ENCODE peak calls at places on chromosomes 7 and 10, in ten cellular contexts. One of them, this sample, is unnamed.
A peak's percentile ranks its signal among the peaks of the same experiment; 100 is the strongest.

GRCh38 chr10:110129490-110129889 is 77.9 kb upstream of the MXI1 start:
- DNase-seq in NT2/D1: no peak
- DNase-seq in pancreas: no peak
- DNase-seq in HepG2: no peak
- DNase-seq in heart left ventricle: no peak
- DNase-seq in transverse colon: no peak
- DNase-seq in breast epithelium: no peak
- DNase-seq in ovary: no peak
- DNase-seq in cardiac muscle cell: no peak
- DNase-seq in IMR-90: no peak
- DNase-seq in this sample: no peak

GRCh38 chr10:119301397-119301796 is 94.0 kb downstream of the GRK5 start:
- DNase-seq in NT2/D1: no peak
- DNase-seq in pancreas: no peak
- DNase-seq in HepG2: no peak
- DNase-seq in heart left ventricle: no peak
- DNase-seq in transverse colon: peak; percentile 40
- DNase-seq in breast epithelium: no peak
- DNase-seq in ovary: no peak
- DNase-seq in cardiac muscle cell: no peak
- DNase-seq in IMR-90: peak; percentile 24
- DNase-seq in this sample: no peak

GRCh38 chr10:127576751-127577161 is 27.6 kb downstream of the NPS start:
- DNase-seq in NT2/D1: no peak
- DNase-seq in pancreas: no peak
- DNase-seq in HepG2: no peak
- DNase-seq in heart left ventricle: no peak
- DNase-seq in transverse colon: no peak
- DNase-seq in breast epithelium: no peak
- DNase-seq in ovary: no peak
- DNase-seq in cardiac muscle cell: no peak
- DNase-seq in IMR-90: no peak
- DNase-seq in this sample: no peak

GRCh38 chr7:70432567-70433001 is 699.4 kb upstream of the GALNT17 start:
- DNase-seq in NT2/D1: no peak
- DNase-seq in pancreas: no peak
- DNase-seq in HepG2: no peak
- DNase-seq in heart left ventricle: no peak
- DNase-seq in transverse colon: no peak
- DNase-seq in breast epithelium: no peak
- DNase-seq in ovary: no peak
- DNase-seq in cardiac muscle cell: no peak
- DNase-seq in IMR-90: no peak
- DNase-seq in this sample: no peak

GRCh38 chr10:73907841-73908517 is 3.0 kb upstream of the PLAU start:
- DNase-seq in NT2/D1: no peak
- DNase-seq in pancreas: no peak
- DNase-seq in HepG2: no peak
- DNase-seq in heart left ventricle: peak; percentile 76
- DNase-seq in transverse colon: peak; percentile 22
- DNase-seq in breast epithelium: no peak
- DNase-seq in ovary: no peak
- DNase-seq in cardiac muscle cell: no peak
- DNase-seq in IMR-90: peak; percentile 61
- DNase-seq in this sample: no peak

GRCh38 chr7:133863362-133864061 is 263.6 kb upstream of the LRGUK start:
- DNase-seq in NT2/D1: no peak
- DNase-seq in pancreas: no peak
- DNase-seq in HepG2: peak; percentile 75
- DNase-seq in heart left ventricle: no peak
- DNase-seq in transverse colon: no peak
- DNase-seq in breast epithelium: no peak
- DNase-seq in ovary: no peak
- DNase-seq in cardiac muscle cell: no peak
- DNase-seq in IMR-90: no peak
- DNase-seq in this sample: peak; percentile 10

GRCh38 chr10:79248341-79248931 is 98.8 kb upstream of the PPIF start:
- DNase-seq in NT2/D1: no peak
- DNase-seq in pancreas: no peak
- DNase-seq in HepG2: no peak
- DNase-seq in heart left ventricle: peak; percentile 68
- DNase-seq in transverse colon: peak; percentile 79
- DNase-seq in breast epithelium: no peak
- DNase-seq in ovary: no peak
- DNase-seq in cardiac muscle cell: no peak
- DNase-seq in IMR-90: no peak
- DNase-seq in this sample: no peak

GRCh38 chr10:105585753-105586152 is 944.7 kb downstream of the SORCS3 start:
- DNase-seq in NT2/D1: no peak
- DNase-seq in pancreas: no peak
- DNase-seq in HepG2: peak; percentile 29
- DNase-seq in heart left ventricle: no peak
- DNase-seq in transverse colon: no peak
- DNase-seq in breast epithelium: no peak
- DNase-seq in ovary: no peak
- DNase-seq in cardiac muscle cell: no peak
- DNase-seq in IMR-90: peak; percentile 82
- DNase-seq in this sample: no peak

GRCh38 chr10:70602665-70603438 is at the start of gene PRF1:
- DNase-seq in NT2/D1: no peak
- DNase-seq in pancreas: no peak
- DNase-seq in HepG2: peak; percentile 12
- DNase-seq in heart left ventricle: no peak
- DNase-seq in transverse colon: peak; percentile 62
- DNase-seq in breast epithelium: no peak
- DNase-seq in ovary: no peak
- DNase-seq in cardiac muscle cell: no peak
- DNase-seq in IMR-90: no peak
- DNase-seq in this sample: peak; percentile 69

GRCh38 chr10:27744478-27745379 is 890 bp downstream of the MKX start:
- DNase-seq in NT2/D1: no peak
- DNase-seq in pancreas: peak; percentile 21
- DNase-seq in HepG2: no peak
- DNase-seq in heart left ventricle: peak; percentile 25
- DNase-seq in transverse colon: peak; percentile 33
- DNase-seq in breast epithelium: no peak
- DNase-seq in ovary: peak; percentile 67
- DNase-seq in cardiac muscle cell: peak; percentile 77
- DNase-seq in IMR-90: peak; percentile 26
- DNase-seq in this sample: peak; percentile 17

GRCh38 chr10:31760674-31761081 is 168.0 kb downstream of the ARHGAP12 start:
- DNase-seq in NT2/D1: no peak
- DNase-seq in pancreas: no peak
- DNase-seq in HepG2: no peak
- DNase-seq in heart left ventricle: no peak
- DNase-seq in transverse colon: no peak
- DNase-seq in breast epithelium: no peak
- DNase-seq in ovary: no peak
- DNase-seq in cardiac muscle cell: no peak
- DNase-seq in IMR-90: no peak
- DNase-seq in this sample: no peak

GRCh38 chr7:143250822-143251221 is 12.4 kb upstream of the GSTK1 start:
- DNase-seq in NT2/D1: no peak
- DNase-seq in pancreas: no peak
- DNase-seq in HepG2: no peak
- DNase-seq in heart left ventricle: no peak
- DNase-seq in transverse colon: no peak
- DNase-seq in breast epithelium: no peak
- DNase-seq in ovary: no peak
- DNase-seq in cardiac muscle cell: no peak
- DNase-seq in IMR-90: no peak
- DNase-seq in this sample: no peak

GRCh38 chr10:79422178-79422892 is 23.1 kb downstream of the ZCCHC24 start:
- DNase-seq in NT2/D1: no peak
- DNase-seq in pancreas: no peak
- DNase-seq in HepG2: no peak
- DNase-seq in heart left ventricle: peak; percentile 65
- DNase-seq in transverse colon: no peak
- DNase-seq in breast epithelium: no peak
- DNase-seq in ovary: peak; percentile 78
- DNase-seq in cardiac muscle cell: no peak
- DNase-seq in IMR-90: peak; percentile 96
- DNase-seq in this sample: no peak

GRCh38 chr7:150390206-150390605 is 11.1 kb downstream of the ZNF775 start:
- DNase-seq in NT2/D1: no peak
- DNase-seq in pancreas: no peak
- DNase-seq in HepG2: no peak
- DNase-seq in heart left ventricle: no peak
- DNase-seq in transverse colon: no peak
- DNase-seq in breast epithelium: no peak
- DNase-seq in ovary: no peak
- DNase-seq in cardiac muscle cell: no peak
- DNase-seq in IMR-90: peak; percentile 79
- DNase-seq in this sample: no peak

GRCh38 chr10:132882069-132882468 is 60.3 kb downstream of the CFAP46 start:
- DNase-seq in NT2/D1: no peak
- DNase-seq in pancreas: no peak
- DNase-seq in HepG2: no peak
- DNase-seq in heart left ventricle: no peak
- DNase-seq in transverse colon: no peak
- DNase-seq in breast epithelium: peak; percentile 25
- DNase-seq in ovary: no peak
- DNase-seq in cardiac muscle cell: no peak
- DNase-seq in IMR-90: no peak
- DNase-seq in this sample: no peak
- H3K4me3 ChIP-seq in NT2/D1: no peak overlapping the region
- H3K4me3 ChIP-seq in pancreas: no peak overlapping the region
- H3K4me3 ChIP-seq in HepG2: no peak overlapping the region
- H3K4me3 ChIP-seq in heart left ventricle: no peak overlapping the region
- H3K4me3 ChIP-seq in transverse colon: no peak overlapping the region
- H3K4me3 ChIP-seq in breast epithelium: no peak overlapping the region
- H3K4me3 ChIP-seq in ovary: no peak overlapping the region
- H3K4me3 ChIP-seq in cardiac muscle cell: no peak overlapping the region
- H3K4me3 ChIP-seq in IMR-90: no peak overlapping the region
- H3K4me3 ChIP-seq in this sample: no peak overlapping the region

DNA sequence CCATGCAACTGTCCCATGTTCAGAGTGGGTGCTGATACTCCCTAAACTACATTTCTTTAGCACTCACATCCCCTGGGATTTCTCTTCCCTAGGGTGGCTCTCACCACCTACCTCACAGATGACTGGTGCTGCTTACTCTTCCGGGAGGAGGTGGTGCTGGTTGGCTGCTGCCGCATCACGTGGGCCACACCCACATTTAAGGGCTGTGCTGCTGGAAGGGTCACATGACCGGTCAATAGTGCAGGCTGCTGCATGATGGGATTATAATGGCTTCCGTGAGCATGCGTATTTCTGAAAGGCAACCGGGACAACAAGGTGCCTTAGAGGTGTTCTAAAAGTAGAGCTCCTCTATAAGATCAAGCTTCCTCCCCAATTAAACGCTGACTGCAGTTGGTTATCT is 76.8 kb downstream of the CLEC2L start:
- DNase-seq in NT2/D1: no peak
- DNase-seq in pancreas: no peak
- DNase-seq in HepG2: no peak
- DNase-seq in heart left ventricle: no peak
- DNase-seq in transverse colon: no peak
- DNase-seq in breast epithelium: no peak
- DNase-seq in ovary: no peak
- DNase-seq in cardiac muscle cell: no peak
- DNase-seq in IMR-90: no peak
- DNase-seq in this sample: no peak
- H3K36me3 ChIP-seq in NT2/D1: peaks cover 18% of the 10 kb centered on the region
- H3K36me3 ChIP-seq in pancreas: peaks cover 13% of the 10 kb centered on the region
- H3K36me3 ChIP-seq in HepG2: peaks cover 86% of the 10 kb centered on the region
- H3K36me3 ChIP-seq in heart left ventricle: peaks cover 100% of the 10 kb centered on the region
- H3K36me3 ChIP-seq in transverse colon: peaks cover 26% of the 10 kb centered on the region
- H3K36me3 ChIP-seq in breast epithelium: no peaks in the 10 kb centered on the region
- H3K36me3 ChIP-seq in ovary: no peaks in the 10 kb centered on the region
- H3K36me3 ChIP-seq in cardiac muscle cell: peaks cover 79% of the 10 kb centered on the region
- H3K36me3 ChIP-seq in IMR-90: peaks cover 62% of the 10 kb centered on the region
- H3K36me3 ChIP-seq in this sample: peaks cover 22% of the 10 kb centered on the region

DNA sequence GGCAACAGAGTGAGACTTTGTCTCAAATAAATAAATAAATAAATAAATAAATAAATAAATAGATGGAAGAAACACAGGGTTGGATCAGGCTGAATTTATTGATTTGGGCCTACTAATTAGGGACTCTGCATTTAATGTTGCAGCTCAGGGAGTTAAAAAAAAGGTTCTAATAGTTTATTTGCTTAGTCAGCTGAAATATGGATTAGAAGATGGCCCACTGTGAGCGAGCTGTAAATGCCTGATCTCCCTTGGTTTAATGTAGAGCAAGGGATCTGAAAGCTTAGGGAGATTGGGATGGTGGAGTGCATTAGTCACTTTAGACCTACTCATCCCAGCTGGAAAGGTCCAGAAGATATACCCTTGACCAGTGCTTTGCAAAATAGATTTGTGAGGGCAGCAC is 25.1 kb upstream of the PDIA4 start:
- DNase-seq in NT2/D1: no peak
- DNase-seq in pancreas: no peak
- DNase-seq in HepG2: no peak
- DNase-seq in heart left ventricle: no peak
- DNase-seq in transverse colon: no peak
- DNase-seq in breast epithelium: no peak
- DNase-seq in ovary: no peak
- DNase-seq in cardiac muscle cell: no peak
- DNase-seq in IMR-90: no peak
- DNase-seq in this sample: no peak
- H3K4me3 ChIP-seq in NT2/D1: no peak overlapping the region
- H3K4me3 ChIP-seq in pancreas: no peak overlapping the region
- H3K4me3 ChIP-seq in HepG2: no peak overlapping the region
- H3K4me3 ChIP-seq in heart left ventricle: no peak overlapping the region
- H3K4me3 ChIP-seq in transverse colon: no peak overlapping the region
- H3K4me3 ChIP-seq in breast epithelium: no peak overlapping the region
- H3K4me3 ChIP-seq in ovary: no peak overlapping the region
- H3K4me3 ChIP-seq in cardiac muscle cell: no peak overlapping the region
- H3K4me3 ChIP-seq in IMR-90: no peak overlapping the region
- H3K4me3 ChIP-seq in this sample: no peak overlapping the region

GRCh38 chr10:103724771-103725170 is 130.6 kb downstream of the SH3PXD2A start:
- DNase-seq in NT2/D1: no peak
- DNase-seq in pancreas: no peak
- DNase-seq in HepG2: no peak
- DNase-seq in heart left ventricle: no peak
- DNase-seq in transverse colon: no peak
- DNase-seq in breast epithelium: no peak
- DNase-seq in ovary: no peak
- DNase-seq in cardiac muscle cell: no peak
- DNase-seq in IMR-90: no peak
- DNase-seq in this sample: no peak

GRCh38 chr10:103724074-103724473 is 131.3 kb downstream of the SH3PXD2A start:
- DNase-seq in NT2/D1: no peak
- DNase-seq in pancreas: no peak
- DNase-seq in HepG2: no peak
- DNase-seq in heart left ventricle: no peak
- DNase-seq in transverse colon: no peak
- DNase-seq in breast epithelium: no peak
- DNase-seq in ovary: no peak
- DNase-seq in cardiac muscle cell: no peak
- DNase-seq in IMR-90: no peak
- DNase-seq in this sample: no peak

GRCh38 chr10:103722632-103723031 is 132.7 kb downstream of the SH3PXD2A start:
- DNase-seq in NT2/D1: no peak
- DNase-seq in pancreas: no peak
- DNase-seq in HepG2: no peak
- DNase-seq in heart left ventricle: no peak
- DNase-seq in transverse colon: no peak
- DNase-seq in breast epithelium: no peak
- DNase-seq in ovary: no peak
- DNase-seq in cardiac muscle cell: no peak
- DNase-seq in IMR-90: no peak
- DNase-seq in this sample: no peak

GRCh38 chr10:103725242-103725641 is 130.1 kb downstream of the SH3PXD2A start:
- DNase-seq in NT2/D1: no peak
- DNase-seq in pancreas: no peak
- DNase-seq in HepG2: no peak
- DNase-seq in heart left ventricle: no peak
- DNase-seq in transverse colon: no peak
- DNase-seq in breast epithelium: no peak
- DNase-seq in ovary: no peak
- DNase-seq in cardiac muscle cell: no peak
- DNase-seq in IMR-90: no peak
- DNase-seq in this sample: no peak

GRCh38 chr10:103723557-103723956 is 131.8 kb downstream of the SH3PXD2A start:
- DNase-seq in NT2/D1: no peak
- DNase-seq in pancreas: no peak
- DNase-seq in HepG2: no peak
- DNase-seq in heart left ventricle: no peak
- DNase-seq in transverse colon: no peak
- DNase-seq in breast epithelium: no peak
- DNase-seq in ovary: no peak
- DNase-seq in cardiac muscle cell: no peak
- DNase-seq in IMR-90: no peak
- DNase-seq in this sample: no peak
- H3K36me3 ChIP-seq in NT2/D1: peaks cover 3% of the 10 kb centered on the region
- H3K36me3 ChIP-seq in pancreas: no peaks in the 10 kb centered on the region
- H3K36me3 ChIP-seq in HepG2: peaks cover 82% of the 10 kb centered on the region
- H3K36me3 ChIP-seq in heart left ventricle: peaks cover 15% of the 10 kb centered on the region
- H3K36me3 ChIP-seq in transverse colon: no peaks in the 10 kb centered on the region
- H3K36me3 ChIP-seq in breast epithelium: no peaks in the 10 kb centered on the region
- H3K36me3 ChIP-seq in ovary: no peaks in the 10 kb centered on the region
- H3K36me3 ChIP-seq in cardiac muscle cell: peaks cover 15% of the 10 kb centered on the region
- H3K36me3 ChIP-seq in IMR-90: peaks cover 7% of the 10 kb centered on the region
- H3K36me3 ChIP-seq in this sample: no peaks in the 10 kb centered on the region